ENCODE peak calls at places on chromosomes 11 and 22, in seven cellular contexts. Z is nephron progenitor cell; V is PC-9; I is CD4-positive, alpha-beta T cell; L is right atrium auricular region; N is right lobe of liver; Q is psoas muscle. B is an unnamed sample.

GRCh38 chr11:13333456-13333957 is 55.9 kb downstream of the BMAL1 start:
- DNase-seq in Z (no peak), V (no peak), I (no peak), L (no peak), N (peak), Q (no peak), B (peak)

GRCh38 chr11:45812581-45813548 is 7.9 kb downstream of the SLC35C1 start:
- DNase-seq in Z (no peak), V (no peak), I (no peak), L (no peak), N (no peak), Q (no peak), B (no peak)

GRCh38 chr11:27694992-27695391 is 5.3 kb downstream of the BDNF start:
- DNase-seq in Z (no peak), V (no peak), I (no peak), L (no peak), N (no peak), Q (no peak), B (no peak)

GRCh38 chr22:43449205-43449830 is 37.5 kb downstream of the MPPED1 start:
- DNase-seq in Z (peak), V (no peak), I (no peak), L (no peak), N (no peak), Q (no peak), B (no peak)

GRCh38 chr11:68010058-68011041 is at the start of gene ALDH3B1:
- DNase-seq in Z (peak), V (peak), I (no peak), L (peak), N (peak), Q (peak), B (peak)

GRCh38 chr11:3340025-3340424 is 38.9 kb downstream of the ZNF195 start:
- DNase-seq in Z (no peak), V (peak), I (no peak), L (no peak), N (no peak), Q (no peak), B (no peak)

GRCh38 chr22:40289991-40290459 is 56.3 kb upstream of the ADSL start:
- DNase-seq in Z (no peak), V (no peak), I (peak), L (no peak), N (no peak), Q (no peak), B (no peak)

GRCh38 chr11:26483101-26483500 is 89.0 kb downstream of the MUC15 start:
- DNase-seq in Z (no peak), V (no peak), I (no peak), L (no peak), N (no peak), Q (no peak), B (no peak)

GRCh38 chr11:36091256-36091811 is 147.5 kb downstream of the LDLRAD3 start:
- DNase-seq in Z (no peak), V (no peak), I (no peak), L (no peak), N (no peak), Q (no peak), B (no peak)

GRCh38 chr11:88484873-88485621 is 147.5 kb upstream of the CTSC start:
- DNase-seq in Z (peak), V (peak), I (no peak), L (no peak), N (no peak), Q (no peak), B (peak)

GRCh38 chr11:66835762-66836405 is 7.4 kb upstream of the RCE1 start:
- DNase-seq in Z (no peak), V (no peak), I (no peak), L (no peak), N (no peak), Q (no peak), B (no peak)

GRCh38 chr22:38737302-38738060 is 18.3 kb downstream of the SUN2 start:
- DNase-seq in Z (no peak), V (no peak), I (no peak), L (no peak), N (no peak), Q (peak), B (no peak)

GRCh38 chr22:48088926-48089536 is 1326.6 kb downstream of the TBC1D22A start:
- DNase-seq in Z (no peak), V (no peak), I (no peak), L (no peak), N (no peak), Q (no peak), B (no peak)

GRCh38 chr11:34630544-34630943 is 9.7 kb downstream of the EHF start:
- DNase-seq in Z (no peak), V (peak), I (no peak), L (no peak), N (no peak), Q (no peak), B (no peak)

GRCh38 chr11:61541568-61541967 is 33.0 kb downstream of the LRRC10B start:
- DNase-seq in Z (peak), V (peak), I (no peak), L (no peak), N (no peak), Q (no peak), B (no peak)

GRCh38 chr11:66478823-66479740 is 1.2 kb upstream of the DPP3 start:
- DNase-seq in Z (peak), V (peak), I (no peak), L (peak), N (peak), Q (peak), B (peak)

GRCh38 chr11:123504401-123504800 is 74.3 kb downstream of the GRAMD1B start:
- DNase-seq in Z (no peak), V (no peak), I (no peak), L (no peak), N (no peak), Q (no peak), B (no peak)

GRCh38 chr11:103773537-103773936 is 262.9 kb upstream of the DDI1 start:
- DNase-seq in Z (peak), V (no peak), I (no peak), L (no peak), N (no peak), Q (no peak), B (no peak)

GRCh38 chr11:19698493-19699292 is 13.9 kb upstream of the NAV2 start:
- DNase-seq in Z (no peak), V (peak), I (no peak), L (peak), N (peak), Q (peak), B (no peak)

GRCh38 chr11:10473371-10473770 is 18.3 kb downstream of the AMPD3 start:
- DNase-seq in Z (no peak), V (no peak), I (no peak), L (no peak), N (no peak), Q (no peak), B (no peak)

GRCh38 chr22:36151006-36151595 is 9.5 kb downstream of the APOL3 start:
- DNase-seq in Z (no peak), V (no peak), I (no peak), L (peak), N (no peak), Q (no peak), B (no peak)

GRCh38 chr11:67032830-67033555 is 10.1 kb downstream of the SYT12 start:
- DNase-seq in Z (no peak), V (peak), I (no peak), L (peak), N (no peak), Q (no peak), B (peak)

GRCh38 chr11:103727262-103727661 is 309.2 kb upstream of the DDI1 start:
- DNase-seq in Z (no peak), V (no peak), I (no peak), L (no peak), N (no peak), Q (no peak), B (no peak)

GRCh38 chr11:75474878-75475766 is 42.1 kb upstream of the KLHL35 start:
- DNase-seq in Z (peak), V (no peak), I (peak), L (no peak), N (peak), Q (peak), B (no peak)

GRCh38 chr22:35915477-35916013 is 113.1 kb downstream of the RBFOX2 start:
- DNase-seq in Z (no peak), V (no peak), I (no peak), L (no peak), N (no peak), Q (no peak), B (no peak)

GRCh38 chr11:125435461-125436238 is 60.4 kb downstream of the FEZ1 start:
- DNase-seq in Z (no peak), V (no peak), I (no peak), L (no peak), N (no peak), Q (no peak), B (no peak)

GRCh38 chr11:110296226-110297081 is at the start of gene RDX:
- DNase-seq in Z (peak), V (peak), I (peak), L (peak), N (peak), Q (peak), B (peak)

GRCh38 chr11:10314199-10315072 is 9.6 kb downstream of the ADM start:
- DNase-seq in Z (no peak), V (no peak), I (peak), L (no peak), N (no peak), Q (no peak), B (no peak)

GRCh38 chr22:29718949-29719893 is 582 bp upstream of the CABP7 start:
- DNase-seq in Z (no peak), V (no peak), I (no peak), L (no peak), N (no peak), Q (no peak), B (no peak)

GRCh38 chr22:46047841-46048595 is 71.1 kb upstream of the WNT7B start:
- DNase-seq in Z (no peak), V (no peak), I (no peak), L (no peak), N (peak), Q (peak), B (no peak)

DNA sequence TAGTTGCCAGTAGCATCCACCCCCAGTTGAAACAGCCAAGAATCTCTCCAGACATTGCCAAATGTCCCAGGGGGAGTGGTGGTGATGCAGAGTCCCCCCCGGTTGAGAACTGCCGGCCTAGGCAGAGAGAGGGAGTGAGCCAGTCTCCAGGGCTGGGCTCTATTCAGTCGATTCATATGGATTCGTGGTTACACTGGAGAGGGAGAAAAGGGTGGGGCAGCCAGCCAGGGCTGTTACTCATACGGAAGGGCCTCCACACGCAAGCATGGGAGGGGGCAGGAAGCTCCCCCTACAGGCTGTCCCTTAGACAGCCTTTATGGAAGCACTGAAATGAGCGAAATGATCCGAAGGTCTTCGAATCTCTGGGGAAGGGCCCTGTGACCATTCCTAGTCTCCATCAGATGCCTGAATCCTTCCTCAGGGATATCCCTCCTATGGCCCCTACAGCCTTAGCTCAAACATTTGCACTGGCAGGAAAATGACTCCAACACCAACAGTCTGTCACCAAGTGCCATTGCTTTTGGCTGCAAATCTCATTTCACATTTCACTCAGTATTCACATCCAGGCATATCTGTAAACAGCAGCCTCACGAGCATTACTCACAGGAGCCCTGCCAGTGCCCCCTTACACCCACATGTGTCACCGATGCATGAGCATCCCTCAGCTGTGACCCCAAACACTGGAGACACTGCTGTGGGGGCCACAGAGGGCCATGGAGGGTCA is 18.4 kb upstream of the TLCD5 start:
- DNase-seq in Z (no peak), V (peak), I (no peak), L (no peak), N (no peak), Q (no peak), B (peak)
- TF ChIP-seq CTCF in Z (peak), V (peak), I (no peak), L (no peak), N (no peak), Q (peak), B (peak)

GRCh38 chr11:37525336-37525735 is 927.3 kb upstream of the RAG2 start:
- DNase-seq in Z (no peak), V (no peak), I (no peak), L (no peak), N (no peak), Q (no peak), B (no peak)
- TF ChIP-seq CTCF in Z (no peak), V (peak), I (no peak), L (no peak), N (peak), Q (no peak), B (no peak)

GRCh38 chr11:22302368-22302767 is 35.8 kb upstream of the SLC17A6 start:
- DNase-seq in Z (no peak), V (no peak), I (no peak), L (no peak), N (no peak), Q (no peak), B (no peak)

DNA sequence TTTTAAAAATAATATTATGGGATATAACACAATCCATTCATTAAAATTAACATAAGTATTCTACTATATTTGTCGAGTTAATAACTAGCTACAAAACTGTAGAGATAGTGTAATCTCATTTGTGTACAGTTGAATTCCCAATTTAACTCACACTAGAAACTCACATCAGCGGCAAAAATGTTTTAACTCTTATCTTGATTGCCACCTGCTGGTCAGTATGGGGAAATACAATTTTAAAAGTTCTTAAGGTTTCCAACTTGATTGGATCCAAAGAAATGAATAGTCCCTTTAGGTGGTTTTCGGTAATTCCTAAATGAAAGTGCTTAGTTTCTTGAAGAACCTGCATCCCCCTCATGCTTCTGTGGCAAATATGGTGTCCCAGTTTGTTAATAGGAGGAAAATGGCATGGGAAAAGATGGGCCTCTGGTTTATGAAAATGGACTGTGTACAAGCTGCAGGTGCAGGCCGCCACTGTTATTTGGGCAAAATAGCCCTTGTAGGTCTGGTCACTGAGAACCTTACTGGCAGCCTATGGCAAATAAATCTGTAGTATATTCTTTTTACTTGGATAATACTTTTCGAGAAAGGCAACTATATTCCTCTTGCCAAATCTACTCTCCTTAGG is 33.7 kb upstream of the SLC17A6 start:
- DNase-seq in Z (no peak), V (no peak), I (no peak), L (no peak), N (no peak), Q (no peak), B (no peak)
- TF ChIP-seq CTCF in Z (peak), V (peak), I (peak), L (peak), N (peak), Q (peak), B (no peak)

DNA sequence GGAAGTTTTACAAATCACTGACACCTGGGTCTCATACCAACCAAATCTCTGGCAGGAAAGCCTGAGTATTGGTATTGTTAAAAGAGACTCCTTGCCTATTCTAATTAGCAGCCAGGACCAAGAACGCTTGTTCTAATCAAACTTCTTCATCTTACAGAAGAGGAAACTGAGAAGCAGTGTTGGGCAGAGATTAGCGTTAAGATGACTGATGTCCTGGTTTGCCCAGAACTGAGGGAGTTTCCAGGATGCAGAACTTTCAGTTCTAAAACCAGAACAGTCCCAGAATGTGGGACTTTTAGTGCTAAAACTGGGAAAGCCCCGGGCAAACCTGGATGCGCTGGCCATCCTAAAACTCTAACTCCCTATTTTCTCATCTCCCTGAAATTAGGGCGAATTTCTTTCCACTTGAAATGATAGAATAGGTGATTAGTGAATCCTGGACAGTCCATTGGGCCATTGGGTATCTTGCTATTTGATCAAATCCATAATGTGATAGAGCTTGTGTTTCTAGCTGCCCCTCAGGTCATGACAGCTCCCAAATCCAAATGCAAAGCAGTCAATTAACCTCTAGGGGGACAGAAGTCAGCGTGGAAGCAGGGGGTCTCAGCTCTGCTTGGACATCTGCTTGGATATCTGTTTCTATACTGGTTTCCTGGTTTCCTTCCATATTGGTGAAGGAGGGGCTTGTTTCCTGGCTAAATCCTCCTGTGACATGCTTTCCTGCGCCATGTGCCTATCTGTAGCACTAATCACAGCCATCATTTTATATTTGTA is 16.0 kb upstream of the TMPRSS13 start:
- DNase-seq in Z (no peak), V (no peak), I (no peak), L (peak), N (no peak), Q (no peak), B (no peak)
- TF ChIP-seq CTCF in Z (peak), V (no peak), I (no peak), L (no peak), N (no peak), Q (peak), B (no peak)

GRCh38 chr11:235998-236773 is at the start of gene SIRT3:
- DNase-seq in Z (peak), V (peak), I (peak), L (peak), N (peak), Q (peak), B (peak)
- TF ChIP-seq CTCF in Z (no peak), V (no peak), I (no peak), L (no peak), N (peak), Q (no peak), B (no peak)

GRCh38 chr11:306645-307371 is 808 bp upstream of the IFITM2 start:
- DNase-seq in Z (no peak), V (no peak), I (no peak), L (no peak), N (no peak), Q (peak), B (no peak)

GRCh38 chr11:305834-306211 is 1.8 kb upstream of the IFITM2 start:
- DNase-seq in Z (no peak), V (no peak), I (no peak), L (no peak), N (no peak), Q (peak), B (no peak)

GRCh38 chr11:303359-303758 is 4.0 kb upstream of the IFITM5 start:
- DNase-seq in Z (no peak), V (no peak), I (no peak), L (no peak), N (no peak), Q (peak), B (no peak)

GRCh38 chr11:304061-304506 is 3.5 kb upstream of the IFITM2 start:
- DNase-seq in Z (no peak), V (no peak), I (no peak), L (no peak), N (no peak), Q (peak), B (no peak)

DNA sequence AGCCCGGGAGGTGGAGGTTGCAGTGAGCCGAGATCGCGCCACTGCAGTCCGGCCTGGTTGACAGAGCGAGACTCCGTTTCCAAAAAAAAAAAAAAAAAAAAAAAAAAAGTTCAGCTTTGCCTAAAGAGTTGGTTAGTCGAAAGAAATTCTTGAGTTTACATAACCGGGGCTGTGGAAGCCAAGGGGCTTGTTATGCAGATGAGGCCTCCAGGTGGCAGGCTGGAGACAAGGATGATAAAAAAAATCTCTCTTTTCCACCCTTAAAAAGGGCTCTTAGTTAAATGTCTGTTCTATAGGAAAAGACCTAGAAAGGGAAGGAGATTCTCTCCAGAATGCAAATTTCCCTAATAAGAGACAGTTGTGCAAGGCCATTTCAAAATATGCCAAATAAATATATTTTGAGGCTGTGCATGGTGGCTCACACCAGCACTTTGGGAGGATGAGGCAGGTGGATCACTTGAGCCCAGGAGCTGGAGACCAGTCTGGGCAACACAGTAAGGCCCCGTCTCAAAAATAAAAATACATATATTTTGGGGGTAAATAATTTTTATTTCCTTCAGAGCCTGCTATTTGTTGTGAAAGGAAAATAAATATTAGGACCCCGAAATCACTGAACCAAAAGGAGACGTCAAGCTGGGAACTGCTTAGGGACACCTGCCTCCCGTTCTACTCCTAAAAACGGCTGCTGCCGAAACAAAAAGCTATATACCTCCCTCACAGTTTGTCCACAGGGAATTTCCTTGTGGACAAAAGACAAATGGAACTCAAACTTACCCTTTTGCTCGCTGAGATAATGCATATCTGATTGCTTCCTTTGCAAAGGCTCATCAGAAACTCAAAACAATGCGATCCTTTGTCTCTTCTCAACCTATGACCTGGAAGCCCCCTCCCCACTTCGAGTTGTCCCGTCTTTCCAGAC is 2.4 kb upstream of the IFITM2 start:
- DNase-seq in Z (peak), V (peak), I (peak), L (peak), N (no peak), Q (peak), B (peak)
- TF ChIP-seq CTCF in Z (peak), V (peak), I (peak), L (peak), N (peak), Q (peak), B (peak)

GRCh38 chr11:30653606-30654005 is 67.5 kb upstream of the MPPED2 start:
- DNase-seq in Z (no peak), V (no peak), I (no peak), L (no peak), N (no peak), Q (no peak), B (no peak)
- TF ChIP-seq CTCF in Z (no peak), V (no peak), I (no peak), L (no peak), N (peak), Q (no peak), B (no peak)